ENCODE peak calls at places on chromosomes 7 and 10, in five cellular contexts. Y is AG04450, K is gastrocnemius medialis, G is foreskin fibroblast, J is nephron progenitor cell. R is an unnamed sample.

GRCh38 chr7:129643545-129644170 is 32.1 kb downstream of the NRF1 start:
- DNase-seq in Y (no peak), K (no peak), G (no peak), J (no peak), R (no peak)

GRCh38 chr7:82625377-82625776 is 181.8 kb upstream of the CACNA2D1 start:
- DNase-seq in Y (no peak), K (no peak), G (peak), J (no peak), R (no peak)

GRCh38 chr7:23315366-23315765 is 16.2 kb downstream of the MALSU1 start:
- DNase-seq in Y (no peak), K (no peak), G (peak), J (no peak), R (no peak)

GRCh38 chr7:91088156-91088555 is 176.1 kb upstream of the FZD1 start:
- DNase-seq in Y (no peak), K (no peak), G (no peak), J (no peak), R (no peak)

GRCh38 chr10:93947055-93947454 is 46.7 kb upstream of the PLCE1 start:
- DNase-seq in Y (peak), K (peak), G (peak), J (peak), R (no peak)

GRCh38 chr7:141842904-141843303 is 1.6 kb upstream of the PRSS37 start:
- DNase-seq in Y (no peak), K (no peak), G (no peak), J (no peak), R (no peak)

GRCh38 chr10:123301077-123301875 is 147.1 kb downstream of the BUB3 start:
- DNase-seq in Y (no peak), K (peak), G (peak), J (peak), R (no peak)

GRCh38 chr7:739455-739963 is 12.4 kb upstream of the PRKAR1B start:
- DNase-seq in Y (no peak), K (no peak), G (no peak), J (no peak), R (no peak)

GRCh38 chr10:76218045-76218444 is 786.6 kb downstream of the LRMDA start:
- DNase-seq in Y (no peak), K (no peak), G (no peak), J (no peak), R (no peak)

DNA sequence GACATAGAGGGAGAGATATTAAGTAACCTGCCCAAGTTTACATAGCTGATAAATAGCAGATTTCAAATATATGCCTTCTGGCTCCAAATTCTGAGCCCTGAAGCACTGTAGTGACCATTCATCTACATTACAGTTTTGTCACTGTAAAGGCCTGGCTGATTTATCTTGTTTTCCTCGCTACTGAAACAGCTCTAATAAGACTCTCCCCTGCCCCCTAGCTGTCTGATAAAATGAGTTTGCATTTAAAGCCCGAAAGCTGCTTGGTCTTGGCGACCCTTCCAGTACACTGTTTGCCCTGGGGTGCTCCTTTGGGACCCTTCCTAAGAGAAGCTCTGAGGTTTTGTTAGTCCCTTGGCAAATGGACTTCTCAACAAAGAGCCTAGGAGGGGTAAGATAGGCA is 59.7 kb upstream of the RAB11FIP2 start:
- DNase-seq in Y (no peak), K (no peak), G (peak), J (no peak), R (no peak)
- TF ChIP-seq CTCF in Y (peak), K (no peak), G (peak), J (no peak), R (peak)

GRCh38 chr10:59227136-59227673 is 50.8 kb downstream of the PHYHIPL start:
- DNase-seq in Y (no peak), K (no peak), G (no peak), J (no peak), R (no peak)
- TF ChIP-seq CTCF in Y (no peak), K (no peak), G (peak), J (no peak), R (no peak)

GRCh38 chr10:58464956-58465355 is 47.7 kb upstream of the BICC1 start:
- DNase-seq in Y (no peak), K (no peak), G (no peak), J (no peak), R (no peak)
- TF ChIP-seq CTCF in Y (no peak), K (no peak), G (no peak), J (no peak), R (no peak)

GRCh38 chr10:99711129-99711719 is 20.7 kb downstream of the COX15 start:
- DNase-seq in Y (peak), K (no peak), G (peak), J (peak), R (no peak)
- TF ChIP-seq CTCF in Y (peak), K (peak), G (peak), J (peak), R (peak)

GRCh38 chr10:84293171-84293570 is 35.2 kb upstream of the CCSER2 start:
- DNase-seq in Y (no peak), K (no peak), G (no peak), J (no peak), R (no peak)
- TF ChIP-seq CTCF in Y (no peak), K (no peak), G (no peak), J (no peak), R (no peak)

GRCh38 chr7:28818996-28819395 is 139.1 kb downstream of the TRIL start:
- DNase-seq in Y (no peak), K (no peak), G (no peak), J (no peak), R (no peak)
- TF ChIP-seq CTCF in Y (no peak), K (no peak), G (no peak), J (no peak), R (no peak)

DNA sequence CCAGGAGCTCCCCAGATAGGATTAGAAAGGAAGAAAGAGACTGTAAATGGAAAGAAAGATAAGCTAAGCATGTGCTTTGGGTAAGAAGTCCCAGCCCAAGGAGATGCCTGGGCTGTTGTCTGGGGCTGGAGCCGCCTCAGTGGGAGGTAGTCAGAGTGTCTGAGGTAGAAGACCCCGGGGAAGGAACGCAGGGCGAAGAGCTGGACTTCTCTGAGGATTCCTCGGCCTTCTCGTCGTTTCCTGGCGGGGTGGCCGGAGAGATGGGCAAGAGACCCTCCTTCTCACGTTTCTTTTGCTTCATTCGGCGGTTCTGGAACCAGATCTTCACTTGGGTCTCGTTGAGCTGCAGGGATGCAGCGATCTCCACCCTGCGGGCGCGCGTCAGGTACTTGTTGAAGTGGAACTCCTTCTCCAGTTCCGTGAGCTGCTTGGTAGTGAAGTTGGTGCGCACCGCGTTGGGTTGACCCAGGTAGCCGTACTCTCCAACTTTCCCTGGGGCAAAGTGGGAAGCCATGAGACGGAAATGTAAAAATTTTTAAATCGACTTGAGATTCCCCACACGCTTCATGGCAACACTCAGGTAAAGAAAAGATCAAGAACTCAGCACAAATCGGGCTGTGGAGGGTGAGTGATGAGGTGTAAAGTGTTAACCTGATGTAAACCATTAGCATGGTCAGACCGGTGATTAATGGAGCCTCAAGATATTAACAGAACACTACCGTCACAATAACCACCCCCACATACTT is 1.3 kb downstream of the HOXA1 start:
- DNase-seq in Y (no peak), K (no peak), G (no peak), J (peak), R (no peak)
- TF ChIP-seq CTCF in Y (no peak), K (no peak), G (no peak), J (no peak), R (no peak)

DNA sequence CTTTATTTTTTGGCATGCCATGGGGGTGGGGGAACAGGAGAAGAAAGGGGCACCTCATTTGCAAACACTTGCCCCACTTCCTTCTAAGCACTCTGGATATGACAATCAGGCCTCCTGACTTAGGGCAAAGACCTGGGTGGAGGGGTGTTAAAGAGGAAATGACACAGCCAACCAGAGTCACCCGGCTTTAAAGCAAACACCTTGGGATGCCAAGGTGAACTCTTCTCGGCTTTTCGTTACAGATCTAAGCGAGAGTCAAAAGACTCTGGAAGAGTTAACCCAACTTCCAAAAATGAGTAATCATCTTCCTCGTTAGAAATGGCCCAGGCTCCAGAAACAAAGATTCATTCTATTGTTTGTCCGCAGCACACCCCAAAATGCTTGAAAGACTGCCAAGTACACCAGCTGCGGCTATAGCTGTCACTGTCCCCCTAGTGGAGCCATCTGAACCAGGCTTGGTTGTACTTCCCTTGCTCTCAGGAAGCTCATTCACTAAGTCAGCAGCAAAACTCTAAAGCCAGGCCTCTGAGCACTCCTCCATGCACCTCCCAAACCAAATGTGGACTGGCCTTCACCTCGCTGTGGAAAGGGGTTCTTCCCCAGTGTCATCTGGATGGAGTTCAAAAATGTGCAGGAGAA is 24.8 kb downstream of the FAM53B start:
- DNase-seq in Y (no peak), K (no peak), G (peak), J (no peak), R (peak)
- TF ChIP-seq CTCF in Y (peak), K (peak), G (peak), J (no peak), R (peak)

DNA sequence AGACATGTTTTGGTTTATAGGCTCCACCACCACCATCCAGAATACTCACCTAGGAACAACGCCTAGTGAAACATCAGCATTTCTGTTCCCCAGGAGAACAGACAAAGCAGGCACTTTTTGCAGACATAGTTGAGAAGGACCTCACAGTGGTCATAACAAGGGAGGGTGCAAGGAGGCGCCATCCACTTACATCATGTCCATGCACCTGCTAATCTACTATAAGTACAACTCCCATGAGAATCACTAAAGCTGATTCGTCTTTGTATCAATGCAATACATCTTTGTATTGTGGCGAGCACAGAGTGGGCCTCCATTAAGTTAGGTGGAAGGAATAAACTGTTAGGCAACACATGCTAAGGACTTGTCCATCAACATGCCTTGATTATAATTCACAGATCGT is 207.1 kb downstream of the KCNMA1 start:
- DNase-seq in Y (no peak), K (no peak), G (no peak), J (no peak), R (no peak)
- TF ChIP-seq CTCF in Y (no peak), K (no peak), G (no peak), J (no peak), R (no peak)

DNA sequence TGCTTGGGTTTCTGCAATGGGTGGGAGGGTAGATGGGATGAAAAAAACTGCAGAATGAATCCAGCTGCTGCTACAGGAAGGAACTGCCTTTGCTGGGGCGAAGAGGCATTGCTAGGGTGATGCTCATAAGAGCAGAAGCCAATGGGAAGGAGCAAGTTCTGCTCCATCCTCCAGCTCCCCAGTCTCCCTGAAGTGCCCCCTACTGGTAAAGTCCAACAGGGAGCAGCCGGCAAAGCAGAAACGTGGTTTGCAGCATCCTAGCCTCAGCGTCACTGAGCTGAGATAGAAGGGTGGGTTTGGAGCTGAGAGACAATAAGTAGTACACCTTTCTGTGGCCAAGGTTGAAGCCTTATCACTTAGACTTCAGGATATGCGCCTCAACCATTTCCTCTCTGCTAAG is 220.5 kb downstream of the CCSER2 start:
- DNase-seq in Y (no peak), K (no peak), G (no peak), J (no peak), R (no peak)
- TF ChIP-seq CTCF in Y (no peak), K (no peak), G (peak), J (no peak), R (peak)

R was measured in CD14-positive monocyte.